ENCODE peak calls at places on chromosomes 3 and 15, in eight cellular contexts. I, J, W, Y, U, R, P and E are unnamed samples. For H3K4me1, the result is how much of the 10 kb centered on the place peaks cover.

GRCh38 chr3:50347187-50347813 is 1.8 kb upstream of the ZMYND10 start:
- DNase-seq in U (no peak), R (peak), P (peak), W (peak), Y (peak), I (peak), J (peak), E (peak)

GRCh38 chr15:40328176-40328575 is 4.7 kb downstream of the INAFM2 start:
- DNase-seq in R (peak), I (no peak), J (no peak), Y (no peak), W (no peak), P (no peak), U (no peak), E (no peak)

GRCh38 chr15:101439920-101440319 is 49.6 kb downstream of the PCSK6 start:
- DNase-seq in W (no peak), I (no peak), R (no peak), U (no peak), P (no peak), J (no peak), Y (peak), E (no peak)

GRCh38 chr3:73621388-73621787 is 3.4 kb downstream of the PDZRN3 start:
- DNase-seq in I (peak), U (no peak), P (no peak), R (no peak), J (peak), Y (no peak), W (no peak), E (peak)

GRCh38 chr15:57356636-57357035 is 19.7 kb upstream of the CGNL1 start:
- DNase-seq in Y (no peak), R (peak), W (no peak), J (no peak), P (no peak), U (no peak), I (no peak), E (no peak)

GRCh38 chr3:20692675-20693074 is 506.7 kb upstream of the SGO1 start:
- DNase-seq in R (no peak), U (no peak), W (no peak), J (no peak), Y (no peak), I (no peak), P (no peak), E (no peak)

GRCh38 chr3:128324911-128325592 is 141.6 kb downstream of the DNAJB8 start:
- DNase-seq in I (no peak), Y (peak), P (no peak), W (no peak), U (no peak), R (no peak), J (no peak), E (no peak)

GRCh38 chr3:189710620-189711388 is 79.6 kb downstream of the TP63 start:
- DNase-seq in U (no peak), R (peak), P (peak), Y (no peak), J (peak), W (peak), I (peak), E (peak)

GRCh38 chr15:22241451-22241850 is 161.1 kb downstream of the OR4M2 start:
- DNase-seq in Y (no peak), R (no peak), J (no peak), W (no peak), P (no peak), U (no peak), I (no peak), E (no peak)

GRCh38 chr3:160618363-160618762 is 53.0 kb upstream of the KPNA4 start:
- DNase-seq in R (no peak), J (no peak), Y (peak), I (no peak), U (no peak), W (no peak), P (peak), E (peak)

GRCh38 chr3:14401692-14402303 is 608 bp upstream of the SLC6A6 start:
- DNase-seq in P (no peak), J (no peak), Y (no peak), W (no peak), I (peak), U (no peak), R (no peak), E (no peak)

GRCh38 chr3:14405120-14405885 is 2.9 kb downstream of the SLC6A6 start:
- DNase-seq in J (peak), R (no peak), Y (no peak), U (no peak), W (no peak), I (no peak), P (no peak), E (no peak)

GRCh38 chr3:14403636-14404395 is 1.4 kb downstream of the SLC6A6 start:
- DNase-seq in Y (peak), J (peak), I (peak), R (peak), U (no peak), W (peak), P (peak), E (no peak)

GRCh38 chr3:14404396-14405119 is 2.2 kb downstream of the SLC6A6 start:
- DNase-seq in Y (peak), W (peak), I (no peak), J (no peak), R (no peak), P (no peak), U (no peak), E (no peak)

GRCh38 chr3:14402304-14402811 is at the start of gene SLC6A6:
- DNase-seq in J (peak), Y (peak), I (peak), W (peak), U (peak), P (peak), R (peak), E (peak)
- TF ChIP-seq POLR2A in J (peak), Y (no peak), I (peak), W (peak), U (peak), P (peak), R (peak), E (peak)

GRCh38 chr3:53195066-53195450 is 34.0 kb downstream of the PRKCD start:
- DNase-seq in Y (no peak), R (no peak), I (no peak), U (no peak), W (no peak), J (no peak), P (no peak), E (no peak)
- H3K4me1 ChIP-seq in Y (under half), R (under half), I (under half), U (under half), W (under half), J (under half), P (under half), E (under half)

GRCh38 chr3:42195879-42196330 is 70.1 kb downstream of the CCK start:
- DNase-seq in J (no peak), W (no peak), P (no peak), U (no peak), R (no peak), Y (no peak), I (no peak), E (no peak)
- H3K4me3 ChIP-seq in J (no peak), W (no peak), P (no peak), U (no peak), R (no peak), Y (no peak), I (no peak), E (no peak)

GRCh38 chr15:37979597-37979996 is 45.2 kb downstream of the TMCO5A start:
- DNase-seq in Y (no peak), U (no peak), J (no peak), W (no peak), P (no peak), I (no peak), R (no peak), E (no peak)

GRCh38 chr15:37978231-37978630 is 43.8 kb downstream of the TMCO5A start:
- DNase-seq in I (no peak), J (no peak), U (no peak), P (no peak), R (no peak), Y (no peak), W (no peak), E (no peak)

GRCh38 chr15:37973856-37974255 is 39.4 kb downstream of the TMCO5A start:
- DNase-seq in Y (no peak), J (no peak), P (no peak), R (no peak), U (no peak), W (no peak), I (no peak), E (no peak)
- TF ChIP-seq POLR2A in Y (no peak), J (no peak), P (no peak), R (no peak), U (no peak), W (no peak), I (no peak), E (no peak)

GRCh38 chr15:88630141-88630721 is 8.6 kb upstream of the ISG20 start:
- DNase-seq in J (peak), P (no peak), W (peak), I (no peak), U (no peak), Y (peak), R (peak), E (no peak)

GRCh38 chr15:88634449-88634848 is 4.4 kb upstream of the ISG20 start:
- DNase-seq in P (no peak), W (no peak), R (no peak), Y (no peak), J (no peak), U (no peak), I (no peak), E (no peak)

GRCh38 chr15:88630798-88631463 is 7.9 kb upstream of the ISG20 start:
- DNase-seq in J (no peak), I (no peak), U (no peak), R (no peak), P (no peak), Y (no peak), W (no peak), E (no peak)

GRCh38 chr15:88629071-88629470 is 7.9 kb downstream of the AEN start:
- DNase-seq in W (no peak), Y (no peak), R (no peak), P (no peak), I (no peak), U (no peak), J (no peak), E (no peak)

GRCh38 chr15:88631464-88632028 is 7.3 kb upstream of the ISG20 start:
- DNase-seq in U (no peak), P (no peak), R (no peak), J (no peak), I (no peak), Y (no peak), W (no peak), E (no peak)
- H3K4me1 ChIP-seq in U (under half), P (under half), R (under half), J (under half), I (under half), Y (half or more), W (half or more), E (under half)

GRCh38 chr15:31024979-31025378 is 33.6 kb upstream of the MTMR10 start:
- DNase-seq in I (no peak), U (no peak), W (no peak), J (no peak), R (peak), P (no peak), Y (no peak), E (no peak)

GRCh38 chr15:31021067-31021665 is 29.7 kb upstream of the MTMR10 start:
- DNase-seq in I (no peak), P (no peak), Y (no peak), W (no peak), J (no peak), R (no peak), U (no peak), E (no peak)

GRCh38 chr15:31025996-31026395 is 34.6 kb upstream of the MTMR10 start:
- DNase-seq in P (no peak), Y (no peak), I (no peak), R (no peak), W (no peak), U (no peak), J (no peak), E (no peak)

GRCh38 chr15:31023841-31024240 is 32.4 kb upstream of the MTMR10 start:
- DNase-seq in W (no peak), P (no peak), J (no peak), U (no peak), I (no peak), Y (no peak), R (no peak), E (no peak)

DNA sequence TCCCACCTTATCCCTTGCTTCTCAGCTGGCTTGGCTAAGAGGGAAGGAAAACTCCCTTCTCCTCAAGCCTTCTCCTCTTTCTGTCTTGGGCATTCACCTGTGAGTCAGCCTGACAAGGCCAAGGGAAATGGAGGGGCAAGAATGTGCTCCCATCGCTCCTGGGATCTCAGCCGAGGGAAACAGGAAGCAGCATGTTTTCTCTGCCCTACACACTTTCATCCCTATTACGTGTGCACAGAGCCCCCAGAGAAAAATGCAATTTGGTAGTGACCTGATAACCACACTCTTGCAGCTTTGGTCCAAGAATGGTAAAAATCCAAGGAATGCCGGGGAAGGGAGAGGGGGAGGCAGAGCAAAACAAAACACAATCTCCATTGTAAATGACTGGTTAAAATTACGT is 32.9 kb upstream of the MTMR10 start:
- DNase-seq in W (peak), R (peak), U (no peak), J (no peak), I (no peak), P (no peak), Y (no peak), E (no peak)
- H3K4me3 ChIP-seq in W (no peak), R (no peak), U (no peak), J (no peak), I (no peak), P (no peak), Y (no peak), E (no peak)

DNA sequence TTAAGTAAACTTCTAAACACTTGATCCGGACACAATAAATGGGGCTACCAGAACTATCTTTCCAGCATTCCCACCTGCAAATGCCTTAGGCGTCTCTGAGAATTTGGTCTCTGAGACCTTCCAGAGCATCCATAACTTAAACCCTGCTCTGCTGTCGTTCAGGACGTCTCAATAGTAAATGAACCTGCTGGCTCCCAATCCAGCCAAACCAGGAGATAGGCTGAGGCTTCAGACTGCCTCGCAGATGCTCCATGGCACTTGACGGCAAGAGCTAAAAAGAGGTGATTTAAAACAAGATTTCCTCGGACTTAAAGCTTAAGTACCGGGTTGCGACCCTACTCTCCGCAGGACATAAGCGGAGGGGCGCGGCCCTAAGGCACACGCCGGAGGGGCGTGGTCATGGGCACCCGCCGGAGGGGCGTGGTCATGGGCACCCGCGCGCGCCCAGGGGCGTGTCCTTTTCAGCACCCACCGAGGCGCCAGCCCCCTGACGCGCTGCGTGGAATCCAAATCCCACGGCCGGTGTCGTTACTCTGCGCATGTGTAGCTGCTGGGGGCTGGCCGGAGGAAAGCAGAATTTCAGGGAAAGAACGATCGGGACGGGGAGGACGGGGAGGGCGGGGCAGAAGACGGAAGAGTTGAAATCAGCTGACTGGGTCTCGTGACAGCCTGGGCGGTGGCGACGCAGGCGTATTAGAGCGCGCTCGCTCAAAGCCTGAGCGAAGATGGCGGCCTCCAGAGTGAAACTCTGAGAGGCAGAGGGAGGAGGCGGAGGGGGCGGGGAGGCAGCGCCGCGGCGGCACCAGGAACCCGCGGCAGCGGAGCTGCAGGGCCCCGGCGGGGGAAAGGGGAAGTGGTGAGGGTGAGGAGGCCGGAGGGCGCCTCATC is at the start of gene DNAJC13:
- DNase-seq in Y (peak), W (peak), I (peak), U (peak), J (peak), R (peak), P (peak), E (peak)
- TF ChIP-seq POLR2A in Y (peak), W (peak), I (peak), U (peak), J (peak), R (no peak), P (peak), E (peak)

GRCh38 chr3:51969841-51970240 is 2.6 kb upstream of the PCBP4 start:
- DNase-seq in U (no peak), Y (no peak), J (no peak), I (no peak), W (no peak), P (no peak), R (no peak), E (no peak)

GRCh38 chr3:51967384-51968174 is at the start of gene PCBP4:
- DNase-seq in J (peak), U (peak), I (peak), Y (peak), P (peak), R (peak), W (no peak), E (peak)

GRCh38 chr3:51968883-51969674 is 1.8 kb upstream of the PCBP4 start:
- DNase-seq in R (no peak), P (no peak), W (no peak), I (no peak), U (no peak), Y (no peak), J (no peak), E (no peak)

GRCh38 chr3:51966941-51967383 is 292 bp downstream of the PCBP4 start:
- DNase-seq in R (no peak), I (no peak), W (no peak), U (no peak), P (no peak), J (no peak), Y (no peak), E (no peak)

GRCh38 chr3:51968175-51968681 is 974 bp upstream of the PCBP4 start:
- DNase-seq in J (peak), I (peak), R (no peak), W (no peak), P (no peak), U (no peak), Y (no peak), E (no peak)
- H3K4me1 ChIP-seq in J (under half), I (under half), R (under half), W (under half), P (under half), U (under half), Y (half or more), E (under half)

GRCh38 chr3:71725279-71725991 is at the start of gene EIF4E3:
- DNase-seq in P (peak), R (no peak), W (no peak), I (peak), J (peak), Y (peak), U (no peak), E (peak)
- H3K4me3 ChIP-seq in P (peak), R (peak), W (peak), I (peak), J (peak), Y (peak), U (peak), E (peak)

GRCh38 chr15:90794538-90794937 is 73.8 kb upstream of the FURIN start:
- DNase-seq in U (no peak), W (no peak), I (no peak), R (no peak), J (no peak), Y (no peak), P (no peak), E (no peak)
- TF ChIP-seq POLR2A in U (no peak), W (no peak), I (no peak), R (no peak), J (no peak), Y (no peak), P (no peak), E (no peak)